ENCODE peak calls at places on chromosomes 13 and 19, in ten cellular contexts. G is mammary epithelial cell; C is fibroblast of lung; Y is breast epithelium; R is CD8-positive, alpha-beta memory T cell; X is neural progenitor cell; B is CD8-positive, alpha-beta T cell; Q is iPS DF 6.9; F is heart right ventricle; N is ovary. E is an unnamed sample.
A peak's percentile ranks its signal among the peaks of the same experiment; 100 is the strongest.

GRCh38 chr19:41862445-41862986 is 2.5 kb downstream of the RPS19 start:
- DNase-seq in C (no peak), Q (no peak), X (no peak), B (no peak), R (no peak), N (no peak), F (no peak), Y (no peak), G (no peak), E (no peak)

GRCh38 chr13:73593199-73593765 is 534.5 kb downstream of the KLF5 start:
- DNase-seq in N (no peak), Q (no peak), B (no peak), Y (no peak), F (no peak), R (no peak), C (no peak), G (no peak), X (no peak), E (no peak)

GRCh38 chr13:25132021-25132420 is 36.1 kb downstream of the PABPC3 start:
- DNase-seq in Q (no peak), C (no peak), G (no peak), N (no peak), X (no peak), R (no peak), F (no peak), B (no peak), Y (no peak), E (no peak)

GRCh38 chr19:49214701-49215100 is 57.1 kb downstream of the TRPM4 start:
- DNase-seq in N (no peak), G (no peak), Y (no peak), Q (no peak), B (no peak), R (no peak), X (no peak), C (no peak), F (no peak), E (no peak)

GRCh38 chr19:38362076-38362945 is 12.1 kb upstream of the PSMD8 start:
- DNase-seq in C (peak; percentile 30), F (peak; percentile 86), B (peak; percentile 66), Y (peak; percentile 81), N (peak; percentile 69), Q (peak; percentile 60), X (peak; percentile 95), R (peak; percentile 50), G (peak; percentile 81), E (peak; percentile 66)

GRCh38 chr13:23701191-23701590 is 131.0 kb downstream of the TNFRSF19 start:
- DNase-seq in R (no peak), F (no peak), Y (no peak), C (no peak), N (no peak), G (no peak), B (no peak), Q (no peak), X (no peak), E (no peak)

GRCh38 chr13:72851678-72852014 is 69.7 kb downstream of the PIBF1 start:
- DNase-seq in C (no peak), Y (no peak), R (no peak), Q (no peak), F (no peak), B (no peak), G (no peak), X (no peak), N (no peak), E (no peak)

GRCh38 chr19:5031231-5032100 is 62.6 kb downstream of the KDM4B start:
- DNase-seq in B (peak; percentile 83), G (peak; percentile 48), C (peak; percentile 67), N (peak; percentile 87), X (peak; percentile 92), Q (peak; percentile 61), Y (peak; percentile 58), R (peak; percentile 74), F (peak; percentile 87), E (peak; percentile 38)

GRCh38 chr13:30898721-30899188 is 7.3 kb upstream of the MEDAG start:
- DNase-seq in B (no peak), F (no peak), C (peak; percentile 97), Q (no peak), G (peak; percentile 22), Y (no peak), R (no peak), N (no peak), X (no peak), E (peak; percentile 42)

GRCh38 chr13:98658131-98658530 is 81.2 kb upstream of the STK24 start:
- DNase-seq in B (no peak), X (no peak), Y (no peak), Q (no peak), F (no peak), N (no peak), R (no peak), C (no peak), G (peak; percentile 30), E (peak; percentile 40)

GRCh38 chr19:45146251-45146650 is 14.5 kb downstream of the NKPD1 start:
- DNase-seq in R (no peak), B (no peak), Q (no peak), F (no peak), X (no peak), N (no peak), C (no peak), G (no peak), Y (no peak), E (no peak)
- H3K27me3 ChIP-seq in R (no peaks in the 10 kb centered on the region), B (no peaks in the 10 kb centered on the region), Q (no peaks in the 10 kb centered on the region), F (peaks cover 8% of the 10 kb centered on the region), X (peaks cover 8% of the 10 kb centered on the region), N (no peaks in the 10 kb centered on the region), C (no peaks in the 10 kb centered on the region), G (no peaks in the 10 kb centered on the region), Y (no peaks in the 10 kb centered on the region), E (no peaks in the 10 kb centered on the region)

DNA sequence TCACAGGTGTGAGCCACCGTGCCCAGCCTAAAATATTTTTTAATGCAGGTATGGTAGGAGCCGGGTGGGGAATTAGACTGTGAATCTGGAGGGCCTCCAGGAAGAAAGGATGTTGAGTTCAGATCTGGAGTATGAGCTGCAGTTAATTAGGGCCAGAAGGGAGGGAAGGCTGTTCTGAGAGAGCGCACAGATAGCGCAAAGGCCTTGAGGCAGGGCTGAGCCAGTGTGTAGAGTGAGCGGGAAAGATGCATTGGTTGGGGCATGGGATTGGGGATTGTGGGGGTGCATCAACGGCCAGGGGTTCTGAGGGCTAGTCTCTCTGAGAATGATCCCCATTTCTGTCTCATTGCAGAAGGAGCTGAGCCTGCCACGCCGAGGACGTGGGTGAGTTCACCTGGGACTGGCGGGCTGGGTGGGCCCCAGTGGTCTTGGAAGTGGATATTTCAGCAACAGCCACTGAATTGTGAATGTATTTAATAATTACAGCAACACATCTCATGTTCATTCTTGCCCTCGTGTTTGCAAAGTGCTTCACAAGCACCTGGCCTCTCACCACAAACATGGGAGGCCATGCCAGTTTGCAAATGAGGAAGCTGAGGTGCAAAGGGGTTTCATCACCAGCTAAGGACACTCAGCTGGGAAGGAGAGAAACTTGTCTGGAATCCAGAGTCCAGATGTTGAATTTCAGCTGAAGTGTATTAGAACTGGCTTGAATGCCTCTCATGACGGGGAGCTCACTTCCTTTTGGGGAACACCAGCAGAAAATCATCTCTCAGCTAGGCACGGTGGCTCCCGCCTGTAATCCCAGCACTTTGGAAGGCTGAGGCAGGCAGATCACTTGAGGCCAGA is 9.9 kb downstream of the MAST3 start:
- DNase-seq in X (no peak), C (no peak), B (no peak), G (no peak), Y (no peak), N (no peak), Q (no peak), R (no peak), F (no peak), E (no peak)
- H3K27ac ChIP-seq in X (no peak overlapping the region), C (no peak overlapping the region), B (no peak overlapping the region), G (no peak overlapping the region), Y (no peak overlapping the region), N (no peak overlapping the region), Q (no peak overlapping the region), R (no peak overlapping the region), F (peak overlapping the region; percentile 31), E (no peak overlapping the region)

GRCh38 chr13:52695856-52696255 is 43.2 kb downstream of the SUGT1 start:
- DNase-seq in F (no peak), C (peak; percentile 65), Q (no peak), G (peak; percentile 66), Y (no peak), R (no peak), X (no peak), B (no peak), N (no peak), E (peak; percentile 40)
- H3K4me1 ChIP-seq in F (no peaks in the 10 kb centered on the region), C (no peaks in the 10 kb centered on the region), Q (no peaks in the 10 kb centered on the region), G (no peaks in the 10 kb centered on the region), Y (no peaks in the 10 kb centered on the region), R (no peaks in the 10 kb centered on the region), X (no peaks in the 10 kb centered on the region), B (no peaks in the 10 kb centered on the region), N (no peaks in the 10 kb centered on the region), E (no peaks in the 10 kb centered on the region)

DNA sequence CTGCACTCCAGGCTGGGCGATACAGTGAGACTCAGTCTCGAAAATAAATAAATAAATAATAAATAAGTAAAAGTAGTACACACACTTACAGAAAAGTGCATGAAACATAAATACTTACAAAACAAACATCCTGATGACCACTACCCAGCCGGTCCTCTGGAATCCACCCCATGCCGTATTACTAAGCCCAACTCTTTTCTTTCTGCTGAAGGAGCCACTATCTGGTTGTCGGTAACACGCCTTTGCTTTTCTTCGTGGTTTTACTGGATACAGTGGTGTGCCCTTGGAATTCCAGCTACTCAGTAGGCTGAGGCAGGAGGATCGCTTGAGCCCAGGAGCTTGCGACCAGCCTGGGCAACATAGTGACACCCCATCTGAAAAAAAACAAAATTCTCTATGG is 39.4 kb downstream of the CELF5 start:
- DNase-seq in G (no peak), C (no peak), N (no peak), Q (no peak), X (no peak), B (no peak), Y (no peak), F (no peak), R (no peak), E (no peak)
- H3K27me3 ChIP-seq in G (peaks cover 4% of the 10 kb centered on the region), C (peaks cover 10% of the 10 kb centered on the region), N (no peaks in the 10 kb centered on the region), Q (no peaks in the 10 kb centered on the region), X (peaks cover 8% of the 10 kb centered on the region), B (no peaks in the 10 kb centered on the region), Y (peaks cover 1% of the 10 kb centered on the region), F (peaks cover 21% of the 10 kb centered on the region), R (peaks cover 4% of the 10 kb centered on the region), E (peaks cover 25% of the 10 kb centered on the region)

DNA sequence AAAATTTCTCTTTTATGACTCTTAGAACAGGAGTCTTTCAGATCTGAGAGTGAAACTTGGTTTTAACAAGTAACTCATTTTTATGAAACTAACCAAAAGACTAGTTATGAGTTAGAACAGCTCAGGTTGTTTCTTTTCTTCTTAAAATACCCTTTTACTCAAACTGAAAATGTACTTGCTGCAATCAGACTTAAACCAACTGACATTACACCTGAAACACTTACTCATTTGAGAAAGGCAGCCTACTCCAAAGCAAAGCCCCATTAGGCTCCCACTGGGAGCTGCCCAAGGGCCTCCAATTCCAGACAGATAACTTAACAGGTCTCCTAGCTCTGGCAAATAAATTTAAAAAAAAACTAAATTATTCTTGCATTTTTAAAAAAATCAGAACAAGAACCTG is 3.6 kb downstream of the FOXO1 start:
- DNase-seq in R (no peak), C (no peak), G (no peak), X (peak; percentile 19), N (no peak), Y (no peak), Q (no peak), B (no peak), F (no peak), E (no peak)
- H3K27ac ChIP-seq in R (no peak overlapping the region), C (no peak overlapping the region), G (no peak overlapping the region), X (no peak overlapping the region), N (peak overlapping the region; percentile 99), Y (no peak overlapping the region), Q (no peak overlapping the region), B (no peak overlapping the region), F (peak overlapping the region; percentile 98), E (peak overlapping the region; percentile 24)

GRCh38 chr19:39843919-39844793 is 2.0 kb downstream of the FBL start:
- DNase-seq in F (no peak), Y (no peak), X (peak; percentile 60), R (no peak), G (peak; percentile 25), B (no peak), N (no peak), Q (no peak), C (peak; percentile 63), E (no peak)
- H3K4me1 ChIP-seq in F (peaks cover 46% of the 10 kb centered on the region), Y (peaks cover 12% of the 10 kb centered on the region), X (peaks cover 28% of the 10 kb centered on the region), R (peaks cover 48% of the 10 kb centered on the region), G (peaks cover 36% of the 10 kb centered on the region), B (peaks cover 39% of the 10 kb centered on the region), N (peaks cover 5% of the 10 kb centered on the region), Q (peaks cover 3% of the 10 kb centered on the region), C (peaks cover 12% of the 10 kb centered on the region), E (peaks cover 30% of the 10 kb centered on the region)